ENCODE peak calls at places on chromosomes 4 and X, in ten cellular contexts. W is left cardiac atrium; Y is stimulated activated CD4-positive, alpha-beta T cell treated with anti-CD3 and anti-CD28 coated beads, Interleukin-15, amount 100 ng/mL, for 1 hour; Q is T47D; B is NCI-H524; P is renal cortical epithelial cell; G is HS-27A; O is aorta; J is activated T-helper 1 cell treated with anti-CD3 and anti-CD28 coated beads, Interleukin-2, amount 50 U/mL, for 16 hours; Z is EH. D is an unnamed sample.

GRCh38 chr4:183434264-183435045 is 10.0 kb upstream of the CDKN2AIP start:
- DNase-seq in W (no peak), Y (no peak), Q (no peak), B (no peak), P (no peak), G (no peak), O (no peak), J (no peak), Z (no peak), D (no peak)

GRCh38 chrX:20116575-20117240 is at the start of gene MAP7D2:
- DNase-seq in W (no peak), Y (no peak), Q (no peak), B (peak; percentile 17), P (no peak), G (no peak), O (no peak), J (no peak), Z (no peak), D (no peak)

GRCh38 chr4:26056406-26056805 is 142.4 kb downstream of the SMIM20 start:
- DNase-seq in W (no peak), Y (no peak), Q (no peak), B (no peak), P (no peak), G (no peak), O (no peak), J (no peak), Z (no peak), D (no peak)

GRCh38 chr4:183396187-183396738 is 48.2 kb upstream of the CDKN2AIP start:
- DNase-seq in W (no peak), Y (no peak), Q (no peak), B (no peak), P (no peak), G (no peak), O (no peak), J (no peak), Z (peak; percentile 9), D (no peak)

GRCh38 chrX:71154196-71154595 is 9.6 kb downstream of the NLGN3 start:
- DNase-seq in W (no peak), Y (no peak), Q (no peak), B (no peak), P (no peak), G (no peak), O (peak; percentile 36), J (no peak), Z (no peak), D (no peak)

GRCh38 chrX:82528525-82528924 is 979.6 kb upstream of the POU3F4 start:
- DNase-seq in W (no peak), Y (no peak), Q (no peak), B (no peak), P (no peak), G (no peak), O (no peak), J (no peak), Z (no peak), D (no peak)

GRCh38 chr4:115119804-115120352 is 6.5 kb upstream of the NDST4 start:
- DNase-seq in W (no peak), Y (no peak), Q (no peak), B (peak; percentile 1), P (no peak), G (no peak), O (no peak), J (no peak), Z (no peak), D (no peak)

GRCh38 chrX:68433155-68433980 is at the start of gene OPHN1:
- DNase-seq in W (peak; percentile 80), Y (no peak), Q (peak; percentile 8), B (peak; percentile 71), P (peak; percentile 65), G (no peak), O (peak; percentile 81), J (no peak), Z (peak; percentile 85), D (peak; percentile 71)

GRCh38 chrX:18931972-18932371 is 51.9 kb downstream of the PHKA2 start:
- DNase-seq in W (no peak), Y (no peak), Q (no peak), B (peak; percentile 45), P (peak; percentile 3), G (no peak), O (no peak), J (no peak), Z (peak; percentile 46), D (peak; percentile 6)

GRCh38 chr4:85812776-85813175 is 337.8 kb downstream of the ARHGAP24 start:
- DNase-seq in W (no peak), Y (no peak), Q (no peak), B (no peak), P (peak; percentile 95), G (no peak), O (no peak), J (no peak), Z (peak; percentile 47), D (peak; percentile 82)

GRCh38 chrX:116317409-116317808 is 119.0 kb upstream of the SLC6A14 start:
- DNase-seq in W (peak; percentile 24), Y (no peak), Q (no peak), B (peak; percentile 94), P (peak; percentile 54), G (no peak), O (peak; percentile 47), J (no peak), Z (peak; percentile 0), D (no peak)

GRCh38 chrX:155870958-155871357 is 10.2 kb upstream of the VAMP7 start:
- DNase-seq in W (no peak), Y (no peak), Q (no peak), B (no peak), P (no peak), G (no peak), O (no peak), J (no peak), Z (no peak), D (no peak)

GRCh38 chr4:76571274-76571673 is 136.2 kb downstream of the SHROOM3 start:
- DNase-seq in W (no peak), Y (no peak), Q (no peak), B (no peak), P (no peak), G (no peak), O (no peak), J (no peak), Z (no peak), D (no peak)

GRCh38 chr4:119664168-119664907 is 35.7 kb upstream of the PDE5A start:
- DNase-seq in W (no peak), Y (no peak), Q (no peak), B (no peak), P (no peak), G (no peak), O (no peak), J (no peak), Z (no peak), D (no peak)

GRCh38 chr4:159281781-159282180 is 178.9 kb downstream of the RAPGEF2 start:
- DNase-seq in W (no peak), Y (no peak), Q (no peak), B (no peak), P (no peak), G (no peak), O (no peak), J (no peak), Z (peak; percentile 53), D (no peak)

GRCh38 chr4:28788929-28789490 is 1928.4 kb downstream of the STIM2 start:
- DNase-seq in W (no peak), Y (no peak), Q (peak; percentile 3), B (no peak), P (no peak), G (no peak), O (no peak), J (no peak), Z (no peak), D (no peak)

GRCh38 chr4:123939621-123940020 is 543.0 kb downstream of the SPRY1 start:
- DNase-seq in W (no peak), Y (no peak), Q (no peak), B (no peak), P (peak; percentile 70), G (peak; percentile 20), O (no peak), J (no peak), Z (peak; percentile 90), D (peak; percentile 42)

D was measured in RCC 7860.